ENCODE peak calls at places on chromosomes 2 and 18, in four cellular contexts. G is fibroblast of lung, S is HCT116, Q is GM23248. C is an unnamed sample. For H3K4me1, the result is how much of the 10 kb centered on the place peaks cover.

GRCh38 chr2:162062559-162062958 is 11.5 kb downstream of the DPP4 start:
- DNase-seq in S (no peak), Q (no peak), G (no peak), C (no peak)

GRCh38 chr18:21362921-21363320 is 120.9 kb downstream of the GREB1L start:
- DNase-seq in Q (peak), S (no peak), G (peak), C (peak)

GRCh38 chr18:40493316-40493715 is 1461.7 kb upstream of the PIK3C3 start:
- DNase-seq in Q (no peak), G (no peak), S (no peak), C (no peak)

GRCh38 chr2:71379086-71379485 is 47.5 kb downstream of the ZNF638 start:
- DNase-seq in G (peak), Q (peak), S (peak), C (peak)

GRCh38 chr2:168654724-168655123 is 147.7 kb upstream of the NOSTRIN start:
- DNase-seq in S (no peak), G (no peak), Q (no peak), C (no peak)

GRCh38 chr18:12086249-12086648 is 7.4 kb upstream of the ANKRD62 start:
- DNase-seq in G (no peak), Q (no peak), S (no peak), C (no peak)

GRCh38 chr18:51666717-51667320 is 469.3 kb upstream of the MEX3C start:
- DNase-seq in S (no peak), Q (peak), G (peak), C (no peak)

GRCh38 chr2:200270732-200271131 is 35.8 kb upstream of the SPATS2L start:
- DNase-seq in S (no peak), G (no peak), Q (peak), C (no peak)

GRCh38 chr2:240124651-240125030 is 11.5 kb downstream of the COPS9 start:
- DNase-seq in S (no peak), Q (no peak), G (no peak), C (no peak)

GRCh38 chr18:50947899-50948298 is 19.9 kb upstream of the ELAC1 start:
- DNase-seq in Q (peak), S (no peak), G (peak), C (peak)

GRCh38 chr2:154452906-154453493 is 245.5 kb upstream of the KCNJ3 start:
- DNase-seq in Q (peak), S (peak), G (no peak), C (no peak)

GRCh38 chr2:32182667-32183066 is 17.0 kb downstream of the SLC30A6 start:
- DNase-seq in S (no peak), G (no peak), Q (no peak), C (no peak)

GRCh38 chr2:134070281-134070731 is 183.6 kb upstream of the MGAT5 start:
- DNase-seq in G (peak), S (no peak), Q (no peak), C (no peak)

GRCh38 chr2:237733677-237734300 is 64.8 kb upstream of the RBM44 start:
- DNase-seq in G (peak), S (no peak), Q (no peak), C (no peak)

GRCh38 chr18:58535340-58536186 is 93.3 kb downstream of the ALPK2 start:
- DNase-seq in G (peak), S (no peak), Q (peak), C (no peak)

GRCh38 chr2:232042911-232043564 is 81.5 kb downstream of the DIS3L2 start:
- DNase-seq in Q (peak), S (no peak), G (peak), C (no peak)

GRCh38 chr2:144519934-144520717 is at the start of gene ZEB2:
- DNase-seq in G (peak), Q (peak), S (peak), C (peak)

GRCh38 chr2:108316194-108316880 is 27.6 kb downstream of the SULT1C2 start:
- DNase-seq in G (no peak), S (no peak), Q (no peak), C (no peak)

GRCh38 chr2:33059452-33060156 is 112.9 kb downstream of the LTBP1 start:
- DNase-seq in G (peak), S (no peak), Q (peak), C (peak)

GRCh38 chr2:170843656-170844055 is 27.0 kb downstream of the GAD1 start:
- DNase-seq in Q (peak), S (peak), G (peak), C (peak)
- H3K9ac ChIP-seq in Q (peak), S (no peak), G (no peak), C (no peak)

GRCh38 chr2:223700221-223700620 is 98.1 kb upstream of the SCG2 start:
- DNase-seq in S (no peak), Q (no peak), G (no peak), C (no peak)
- H3K4me1 ChIP-seq in S (half or more), Q (under half), G (under half), C (under half)

GRCh38 chr2:147663153-147663961 is 181.5 kb upstream of the ACVR2A start:
- DNase-seq in S (no peak), Q (no peak), G (no peak), C (no peak)

GRCh38 chr2:147662221-147662620 is 182.6 kb upstream of the ACVR2A start:
- DNase-seq in Q (no peak), G (no peak), S (no peak), C (no peak)

GRCh38 chr2:147660680-147661079 is 184.1 kb upstream of the ACVR2A start:
- DNase-seq in G (no peak), Q (no peak), S (no peak), C (no peak)

GRCh38 chr2:147657086-147658000 is 187.5 kb upstream of the ACVR2A start:
- DNase-seq in G (no peak), S (no peak), Q (no peak), C (no peak)

DNA sequence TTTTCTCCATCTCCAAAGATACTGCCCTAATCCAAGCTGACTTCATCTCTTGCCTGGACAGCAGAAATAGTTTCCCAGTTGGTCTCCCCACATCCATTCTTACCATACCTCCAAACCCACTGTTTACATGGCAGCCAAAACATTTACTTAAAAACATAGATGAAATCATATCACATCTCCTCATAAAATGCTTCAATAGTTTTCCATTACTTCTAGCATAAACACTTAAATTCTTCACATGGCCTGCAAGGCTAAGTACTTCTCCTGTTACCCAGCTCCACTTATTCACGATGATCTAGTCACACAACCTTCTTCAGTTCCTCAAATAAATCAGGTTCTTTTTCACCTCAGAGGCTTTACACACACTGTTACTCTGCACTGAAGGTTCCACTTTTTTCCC is 185.8 kb upstream of the ACVR2A start:
- DNase-seq in S (no peak), Q (peak), G (peak), C (no peak)
- H3K9ac ChIP-seq in S (no peak), Q (no peak), G (no peak), C (no peak)

DNA sequence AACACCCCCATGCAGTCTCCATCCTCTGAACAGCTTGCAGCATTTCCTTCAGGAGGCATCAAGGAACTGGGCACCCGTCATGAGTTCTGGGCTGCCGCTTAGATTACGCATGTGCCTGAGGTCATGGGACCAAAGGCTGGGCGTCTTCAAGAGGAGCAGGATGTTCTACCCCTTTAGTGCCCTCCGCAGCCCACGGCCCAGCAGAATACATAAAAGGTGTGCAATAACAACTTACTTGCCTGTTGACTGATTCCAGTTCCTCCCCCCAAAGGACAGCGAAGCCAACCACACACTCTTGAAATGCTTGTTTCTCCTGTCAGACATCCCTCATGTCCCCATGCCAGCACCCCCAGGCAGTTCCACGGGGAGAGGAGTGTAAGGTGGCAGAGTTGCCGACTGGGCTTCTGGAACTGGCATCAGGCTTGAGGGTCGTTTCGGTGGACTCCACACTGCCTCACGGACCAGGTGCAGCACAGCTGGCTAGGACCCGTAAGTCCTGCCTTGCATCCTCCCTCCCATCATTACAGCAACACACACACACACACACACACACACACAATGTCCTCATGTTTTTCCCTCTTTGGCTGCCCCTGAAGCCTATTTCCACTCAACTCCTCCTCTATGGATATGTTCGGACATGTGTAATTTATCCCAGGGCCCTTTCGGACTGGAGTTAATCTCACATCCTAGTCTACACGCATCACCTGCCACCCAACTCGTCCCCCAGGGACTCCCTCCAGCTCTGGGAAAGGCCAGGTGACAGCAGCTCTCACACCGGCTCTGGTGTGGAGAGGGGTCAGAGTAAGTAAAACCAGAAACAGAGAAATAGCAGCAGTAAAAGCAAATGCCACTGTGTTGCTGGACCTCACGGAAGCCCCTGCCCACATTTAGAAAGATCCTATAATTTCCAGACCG is 200.7 kb downstream of the BCL11A start:
- DNase-seq in S (no peak), G (no peak), Q (no peak), C (no peak)
- H3K4me1 ChIP-seq in S (under half), G (under half), Q (under half), C (under half)

GRCh38 chr2:15560404-15560987 is 638 bp downstream of the NBAS start:
- DNase-seq in G (peak), Q (peak), S (no peak), C (peak)

GRCh38 chr2:15560988-15561573 is at the start of gene NBAS:
- DNase-seq in Q (peak), G (peak), S (peak), C (peak)

GRCh38 chr2:15559379-15559778 is 1.8 kb downstream of the NBAS start:
- DNase-seq in Q (peak), G (no peak), S (no peak), C (peak)

GRCh38 chr2:15561574-15562344 is 625 bp upstream of the NBAS start:
- DNase-seq in S (no peak), Q (peak), G (peak), C (peak)

DNA sequence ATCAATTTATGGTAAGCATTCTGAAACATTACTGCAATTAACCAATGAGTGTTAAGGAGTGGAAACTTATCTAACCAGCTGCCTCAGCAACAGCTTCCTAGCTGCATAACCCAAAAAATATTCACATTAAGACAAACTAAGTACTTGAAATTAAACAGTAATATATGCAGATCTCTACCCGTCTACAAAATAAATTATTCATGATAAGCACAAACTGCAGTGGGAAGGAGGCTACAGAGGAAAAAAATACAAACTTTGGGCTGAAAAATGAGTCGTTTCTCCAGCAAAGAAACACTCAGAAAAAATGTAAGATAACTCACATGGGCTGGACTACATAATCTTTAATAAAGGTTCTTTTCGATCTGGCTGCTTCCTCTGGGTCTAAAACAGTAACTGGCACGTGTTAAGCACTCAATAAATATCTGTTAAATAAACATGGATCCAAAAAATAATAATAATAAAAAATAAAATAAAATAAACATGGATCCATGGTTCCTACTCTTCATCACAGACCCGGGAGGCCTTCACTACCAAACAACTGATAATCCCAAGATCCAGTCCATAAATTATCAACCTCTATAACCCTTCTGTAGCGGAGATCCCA is 1.2 kb downstream of the NBAS start:
- DNase-seq in S (no peak), G (peak), Q (peak), C (peak)
- H3K9ac ChIP-seq in S (peak), G (peak), Q (peak), C (peak)

DNA sequence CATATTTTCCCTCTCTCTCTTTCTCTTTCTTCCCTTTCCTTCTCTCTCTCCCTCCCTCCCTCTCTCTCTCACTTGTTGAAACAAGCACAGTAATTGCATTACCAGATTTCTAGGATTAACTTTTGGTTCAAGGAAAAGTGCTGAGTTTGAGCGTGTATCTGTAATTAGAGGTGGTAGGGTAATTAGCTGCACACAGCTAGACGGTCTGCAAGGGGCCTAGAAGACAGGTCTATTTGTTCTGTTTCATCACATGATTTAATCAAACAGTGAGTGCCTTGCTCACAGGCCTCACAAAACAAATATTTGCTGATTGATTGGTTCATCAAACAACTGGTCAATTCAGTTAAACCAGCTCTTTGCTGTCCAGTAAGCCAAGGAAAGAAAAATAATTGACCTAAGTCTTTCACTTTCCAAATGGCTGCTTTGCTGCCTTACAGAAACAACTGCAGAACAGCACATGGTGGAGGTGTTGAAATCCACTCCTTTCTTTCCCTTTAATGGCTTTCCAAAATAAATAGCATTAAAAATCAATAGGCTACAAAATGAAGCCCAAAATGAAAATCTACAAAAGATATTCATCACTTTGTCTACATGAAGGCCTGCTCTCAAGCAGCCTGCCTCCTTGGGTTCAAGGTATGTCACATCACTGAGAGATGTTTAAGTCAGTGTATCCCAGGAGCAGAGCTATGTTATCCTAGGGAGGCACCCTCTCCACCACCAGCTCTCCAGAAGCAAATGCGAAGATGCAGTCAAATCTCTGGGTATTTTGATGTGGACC is 264.3 kb upstream of the SIX2 start:
- DNase-seq in Q (no peak), G (no peak), S (no peak), C (no peak)
- H3K4me1 ChIP-seq in Q (under half), G (under half), S (under half), C (under half)

GRCh38 chr2:99337164-99337930 is at the start of gene EIF5B:
- DNase-seq in S (peak), G (peak), Q (peak), C (peak)
- H3K9ac ChIP-seq in S (peak), G (peak), Q (peak), C (peak)

GRCh38 chr18:48927286-48928080 is 23.3 kb downstream of the SMAD7 start:
- DNase-seq in G (no peak), Q (peak), S (no peak), C (no peak)
- H3K4me1 ChIP-seq in G (half or more), Q (half or more), S (half or more), C (half or more)

C was measured in adipocyte.